ENCODE peak calls at places on chromosome 17, in ten cellular contexts. X, D, U, Y, M, E, W, A, Q and L are unnamed samples.

GRCh38 chr17:74519951-74520553 is 11.2 kb downstream of the CD300LB start:
- DNase-seq in X (no peak), D (peak), U (no peak), Y (no peak), M (no peak), E (no peak), W (no peak), A (no peak), Q (no peak), L (no peak)

GRCh38 chr17:81256616-81257015 is 17.5 kb downstream of the NDUFAF8 start:
- DNase-seq in X (no peak), D (no peak), U (peak), Y (no peak), M (no peak), E (no peak), W (peak), A (peak), Q (no peak), L (no peak)

GRCh38 chr17:61805399-61805798 is 57.9 kb downstream of the BRIP1 start:
- DNase-seq in X (no peak), D (no peak), U (peak), Y (no peak), M (no peak), E (peak), W (peak), A (peak), Q (no peak), L (no peak)

GRCh38 chr17:77247048-77247541 is 106.3 kb downstream of the SEC14L1 start:
- DNase-seq in X (peak), D (peak), U (peak), Y (no peak), M (peak), E (no peak), W (peak), A (peak), Q (peak), L (no peak)

GRCh38 chr17:79035686-79036085 is 11.7 kb downstream of the C1QTNF1 start:
- DNase-seq in X (no peak), D (no peak), U (no peak), Y (no peak), M (no peak), E (no peak), W (no peak), A (no peak), Q (no peak), L (no peak)

GRCh38 chr17:78211032-78211431 is 3.0 kb upstream of the BIRC5 start:
- DNase-seq in X (no peak), D (no peak), U (no peak), Y (no peak), M (no peak), E (no peak), W (no peak), A (no peak), Q (no peak), L (no peak)

GRCh38 chr17:31321481-31321880 is at the start of gene EVI2A:
- DNase-seq in X (peak), D (peak), U (peak), Y (no peak), M (no peak), E (peak), W (peak), A (peak), Q (no peak), L (no peak)

GRCh38 chr17:909642-910323 is 69.8 kb downstream of the NXN start:
- DNase-seq in X (no peak), D (no peak), U (peak), Y (no peak), M (no peak), E (no peak), W (no peak), A (no peak), Q (peak), L (no peak)

GRCh38 chr17:80559688-80560290 is 15.2 kb downstream of the RPTOR start:
- DNase-seq in X (no peak), D (no peak), U (no peak), Y (no peak), M (no peak), E (peak), W (peak), A (peak), Q (no peak), L (no peak)

GRCh38 chr17:35896011-35896587 is 15.9 kb upstream of the CCL5 start:
- DNase-seq in X (no peak), D (peak), U (no peak), Y (no peak), M (no peak), E (no peak), W (no peak), A (no peak), Q (no peak), L (no peak)

GRCh38 chr17:38322156-38322779 is 21.5 kb downstream of the GPR179 start:
- DNase-seq in X (peak), D (peak), U (peak), Y (no peak), M (peak), E (peak), W (peak), A (peak), Q (peak), L (no peak)

GRCh38 chr17:47735536-47736011 is 2.5 kb downstream of the TBX21 start:
- DNase-seq in X (no peak), D (peak), U (no peak), Y (no peak), M (no peak), E (no peak), W (no peak), A (no peak), Q (no peak), L (no peak)

GRCh38 chr17:14704121-14704520 is 403.2 kb downstream of the HS3ST3B1 start:
- DNase-seq in X (no peak), D (no peak), U (no peak), Y (no peak), M (no peak), E (no peak), W (no peak), A (no peak), Q (no peak), L (no peak)

GRCh38 chr17:49935526-49936210 is 33.3 kb upstream of the DLX4 start:
- DNase-seq in X (no peak), D (no peak), U (no peak), Y (no peak), M (no peak), E (no peak), W (no peak), A (no peak), Q (no peak), L (no peak)

GRCh38 chr17:82121660-82122629 is 23.9 kb upstream of the FASN start:
- DNase-seq in X (no peak), D (no peak), U (no peak), Y (no peak), M (no peak), E (no peak), W (no peak), A (no peak), Q (no peak), L (no peak)

GRCh38 chr17:45296833-45297124 is 20.0 kb downstream of the MAP3K14 start:
- DNase-seq in X (no peak), D (no peak), U (no peak), Y (peak), M (no peak), E (no peak), W (no peak), A (no peak), Q (no peak), L (no peak)